ENCODE peak calls at places on chromosomes 4 and X, in five cellular contexts. N is nephron progenitor cell, Q is endothelial cell of umbilical vein, C is NCI-H2029, X is right lobe of liver. W is an unnamed sample.
A peak's percentile ranks its signal among the peaks of the same experiment; 100 is the strongest.

GRCh38 chr4:150258569-150258968 is 180.3 kb downstream of the DCLK2 start:
- DNase-seq in N (no peak), Q (no peak), C (no peak), X (no peak), W (no peak)

GRCh38 chrX:23389196-23389792 is 54.6 kb downstream of the PTCHD1 start:
- DNase-seq in N (no peak), Q (no peak), C (peak; percentile 6), X (no peak), W (no peak)

GRCh38 chr4:91127891-91128290 is 1000.7 kb downstream of the CCSER1 start:
- DNase-seq in N (no peak), Q (no peak), C (no peak), X (no peak), W (no peak)

GRCh38 chrX:38929966-38930421 is 128.7 kb downstream of the MID1IP1 start:
- DNase-seq in N (no peak), Q (no peak), C (no peak), X (no peak), W (no peak)

GRCh38 chr4:29037501-29037900 is 1682.7 kb upstream of the PCDH7 start:
- DNase-seq in N (no peak), Q (no peak), C (no peak), X (no peak), W (no peak)

GRCh38 chrX:56766554-56767412 is 37.7 kb downstream of the NBDY start:
- DNase-seq in N (no peak), Q (no peak), C (no peak), X (no peak), W (no peak)

GRCh38 chr4:5863461-5864113 is 29.3 kb downstream of the CRMP1 start:
- DNase-seq in N (no peak), Q (peak; percentile 44), C (no peak), X (no peak), W (no peak)

GRCh38 chrX:9164535-9165425 is 130.9 kb upstream of the FAM9B start:
- DNase-seq in N (no peak), Q (no peak), C (no peak), X (peak; percentile 34), W (no peak)

GRCh38 chrX:15391850-15392249 is 7.6 kb upstream of the VEGFD start:
- DNase-seq in N (no peak), Q (no peak), C (no peak), X (no peak), W (no peak)